ENCODE peak calls at places on chromosomes 4 and X, in five cellular contexts. G is foreskin keratinocyte; K is T-helper 2 cell; O is EL; C is CD8-positive, alpha-beta memory T cell. H is an unnamed sample.

GRCh38 chr4:107600456-107600855 is 119.6 kb downstream of the PAPSS1 start:
- DNase-seq in C (no peak), G (no peak), K (no peak), O (peak), H (no peak)

GRCh38 chr4:183322326-183322725 is at the start of gene CLDN24:
- DNase-seq in G (no peak), K (no peak), C (no peak), O (no peak), H (no peak)

GRCh38 chrX:150363561-150364346 is 637 bp downstream of the MAMLD1 start:
- DNase-seq in G (no peak), O (peak), K (no peak), C (no peak), H (no peak)

GRCh38 chr4:46249106-46249505 is 125.3 kb upstream of the GABRG1 start:
- DNase-seq in K (no peak), O (no peak), G (no peak), C (no peak), H (no peak)

GRCh38 chrX:47093248-47093647 is 15.0 kb downstream of the RGN start:
- DNase-seq in K (no peak), C (no peak), G (no peak), O (peak), H (no peak)

GRCh38 chrX:39667746-39668507 is 429.8 kb downstream of the BCOR start:
- DNase-seq in G (no peak), O (no peak), C (no peak), K (no peak), H (no peak)

GRCh38 chrX:48968377-48968776 is 3.3 kb downstream of the KCND1 start:
- DNase-seq in K (no peak), G (no peak), O (no peak), C (no peak), H (no peak)

GRCh38 chr4:71713611-71714203 is 70.2 kb downstream of the GC start:
- DNase-seq in C (no peak), O (peak), K (peak), G (no peak), H (no peak)

GRCh38 chr4:106195435-106195950 is 120.5 kb downstream of the TBCK start:
- DNase-seq in K (no peak), O (no peak), G (no peak), C (no peak), H (no peak)

GRCh38 chr4:170138580-170139194 is 48.9 kb upstream of the AADAT start:
- DNase-seq in G (peak), C (peak), O (peak), K (no peak), H (peak)

GRCh38 chr4:80732010-80732409 is 298.5 kb upstream of the BMP3 start:
- DNase-seq in G (peak), O (peak), K (no peak), C (no peak), H (no peak)

GRCh38 chr4:69984030-69984443 is 11.7 kb upstream of the STATH start:
- DNase-seq in G (peak), O (no peak), K (no peak), C (no peak), H (no peak)

GRCh38 chrX:14051416-14051815 is 21.7 kb upstream of the GEMIN8 start:
- DNase-seq in K (no peak), G (no peak), O (no peak), C (no peak), H (no peak)

GRCh38 chr4:82381661-82382284 is 8.0 kb upstream of the HNRNPD start:
- DNase-seq in G (no peak), K (no peak), C (no peak), O (no peak), H (no peak)

GRCh38 chr4:56767567-56767966 is 53.9 kb downstream of the SPINK2 start:
- DNase-seq in G (no peak), C (no peak), O (no peak), K (no peak), H (no peak)

GRCh38 chr4:100076753-100077152 is 113.5 kb downstream of the DDIT4L start:
- DNase-seq in K (no peak), O (no peak), G (no peak), C (no peak), H (no peak)

GRCh38 chr4:151530783-151531182 is 121.8 kb downstream of the FHIP1A start:
- DNase-seq in K (no peak), G (no peak), O (no peak), C (no peak), H (no peak)

GRCh38 chr4:120043828-120044227 is 22.8 kb downstream of the MAD2L1 start:
- DNase-seq in C (no peak), O (no peak), K (no peak), G (no peak), H (no peak)

GRCh38 chrX:130091976-130092522 is 18.2 kb downstream of the ELF4 start:
- DNase-seq in K (peak), C (peak), O (peak), G (no peak), H (no peak)

GRCh38 chr4:98522603-98523395 is 135.6 kb downstream of the TSPAN5 start:
- DNase-seq in G (peak), O (peak), C (no peak), K (no peak), H (no peak)